ENCODE peak calls at places on chromosome 21, in seven cellular contexts. B is stimulated activated CD4-positive, alpha-beta T cell treated with anti-CD3 and anti-CD28 coated beads, Interleukin-12 subunit alpha, Interleukin-12 subunit beta, amount 100 ng/mL, for 48 hours; C is GM23248; P is cardiac muscle cell; Y is thoracic aorta; I is NCI-H345; L is GM04504. Q is an unnamed sample.

GRCh38 chr21:36509966-36510742 is 30.2 kb upstream of the CLDN14 start:
- DNase-seq in B (no peak), C (no peak), P (no peak), Y (no peak), I (no peak), L (no peak), Q (no peak)

GRCh38 chr21:31222142-31222541 is 121.9 kb downstream of the TIAM1 start:
- DNase-seq in B (no peak), C (peak; percentile 84), P (peak; percentile 67), Y (no peak), I (no peak), L (no peak), Q (no peak)

GRCh38 chr21:34243562-34243961 is 120.2 kb upstream of the KCNE2 start:
- DNase-seq in B (no peak), C (peak; percentile 38), P (peak; percentile 45), Y (no peak), I (peak; percentile 20), L (no peak), Q (no peak)

GRCh38 chr21:33939224-33939623 is 23.6 kb upstream of the ATP5PO start:
- DNase-seq in B (no peak), C (no peak), P (no peak), Y (no peak), I (no peak), L (no peak), Q (no peak)

GRCh38 chr21:34085129-34085528 is 11.8 kb downstream of the MRPS6 start:
- DNase-seq in B (no peak), C (no peak), P (no peak), Y (no peak), I (no peak), L (no peak), Q (no peak)

GRCh38 chr21:18334066-18334465 is 69.5 kb downstream of the TMPRSS15 start:
- DNase-seq in B (no peak), C (no peak), P (no peak), Y (no peak), I (no peak), L (no peak), Q (no peak)

GRCh38 chr21:45130324-45130774 is 56.0 kb downstream of the ADARB1 start:
- DNase-seq in B (no peak), C (peak; percentile 85), P (peak; percentile 81), Y (no peak), I (no peak), L (no peak), Q (no peak)

GRCh38 chr21:46253610-46254124 is 25.1 kb upstream of the LSS start:
- DNase-seq in B (peak; percentile 27), C (peak; percentile 19), P (peak; percentile 25), Y (no peak), I (no peak), L (no peak), Q (no peak)

GRCh38 chr21:45455321-45456013 is 50.5 kb downstream of the COL18A1 start:
- DNase-seq in B (no peak), C (peak; percentile 69), P (peak; percentile 72), Y (no peak), I (peak; percentile 25), L (no peak), Q (no peak)

GRCh38 chr21:42760361-42760970 is 107.0 kb downstream of the PDE9A start:
- DNase-seq in B (no peak), C (no peak), P (no peak), Y (no peak), I (no peak), L (no peak), Q (no peak)

GRCh38 chr21:35026617-35027557 is 22.2 kb downstream of the RUNX1 start:
- DNase-seq in B (peak; percentile 76), C (peak; percentile 18), P (peak; percentile 88), Y (no peak), I (no peak), L (no peak), Q (no peak)

GRCh38 chr21:45655071-45655470 is 11.5 kb downstream of the PCBP3 start:
- DNase-seq in B (no peak), C (peak; percentile 71), P (peak; percentile 84), Y (no peak), I (no peak), L (peak; percentile 53), Q (no peak)

GRCh38 chr21:45102391-45102932 is 28.1 kb downstream of the ADARB1 start:
- DNase-seq in B (no peak), C (peak; percentile 80), P (peak; percentile 65), Y (no peak), I (no peak), L (peak; percentile 42), Q (no peak)

GRCh38 chr21:42942244-42942643 is 16.8 kb upstream of the ERVH48-1 start:
- DNase-seq in B (no peak), C (no peak), P (no peak), Y (no peak), I (no peak), L (no peak), Q (no peak)

GRCh38 chr21:38930838-38931237 is 125.1 kb downstream of the ETS2 start:
- DNase-seq in B (no peak), C (peak; percentile 77), P (peak; percentile 89), Y (no peak), I (no peak), L (peak; percentile 44), Q (no peak)

GRCh38 chr21:31865429-31865970 is 7.3 kb upstream of the HUNK start:
- DNase-seq in B (no peak), C (no peak), P (no peak), Y (no peak), I (no peak), L (no peak), Q (no peak)

GRCh38 chr21:44927587-44928461 is 7.1 kb upstream of the ITGB2 start:
- DNase-seq in B (peak; percentile 83), C (peak; percentile 91), P (peak; percentile 61), Y (no peak), I (no peak), L (no peak), Q (no peak)

GRCh38 chr21:46109251-46110221 is 11.6 kb downstream of the COL6A2 start:
- DNase-seq in B (no peak), C (no peak), P (no peak), Y (peak; percentile 0), I (no peak), L (no peak), Q (no peak)

GRCh38 chr21:37828515-37828914 is 87.7 kb downstream of the KCNJ6 start:
- DNase-seq in B (no peak), C (no peak), P (no peak), Y (no peak), I (no peak), L (no peak), Q (no peak)

GRCh38 chr21:35438643-35439404 is 389.7 kb upstream of the RUNX1 start:
- DNase-seq in B (no peak), C (no peak), P (peak; percentile 39), Y (no peak), I (no peak), L (no peak), Q (no peak)

GRCh38 chr21:37821791-37822450 is 94.3 kb downstream of the KCNJ6 start:
- DNase-seq in B (no peak), C (peak; percentile 68), P (no peak), Y (no peak), I (no peak), L (no peak), Q (no peak)

GRCh38 chr21:31887596-31887920 is 14.7 kb downstream of the HUNK start:
- DNase-seq in B (no peak), C (no peak), P (no peak), Y (no peak), I (no peak), L (no peak), Q (no peak)

GRCh38 chr21:38804617-38805281 is 980 bp upstream of the ETS2 start:
- DNase-seq in B (peak; percentile 34), C (peak; percentile 82), P (peak; percentile 61), Y (no peak), I (peak; percentile 78), L (no peak), Q (no peak)

GRCh38 chr21:26715878-26716506 is 129.2 kb downstream of the ADAMTS1 start:
- DNase-seq in B (no peak), C (peak; percentile 73), P (peak; percentile 71), Y (no peak), I (peak; percentile 10), L (peak; percentile 16), Q (no peak)

GRCh38 chr21:41143596-41144325 is 24.2 kb upstream of the BACE2 start:
- DNase-seq in B (no peak), C (no peak), P (no peak), Y (no peak), I (no peak), L (no peak), Q (no peak)

GRCh38 chr21:42112857-42113256 is 41.7 kb downstream of the UMODL1 start:
- DNase-seq in B (no peak), C (peak; percentile 17), P (peak; percentile 69), Y (no peak), I (peak; percentile 78), L (no peak), Q (no peak)

GRCh38 chr21:44926364-44927101 is 5.8 kb upstream of the ITGB2 start:
- DNase-seq in B (no peak), C (peak; percentile 95), P (peak; percentile 13), Y (no peak), I (no peak), L (no peak), Q (no peak)

GRCh38 chr21:45054927-45055612 is 19.3 kb upstream of the ADARB1 start:
- DNase-seq in B (no peak), C (no peak), P (no peak), Y (no peak), I (no peak), L (no peak), Q (no peak)

GRCh38 chr21:23401278-23401677 is 2206.0 kb downstream of the MRPL39 start:
- DNase-seq in B (no peak), C (no peak), P (peak; percentile 2), Y (no peak), I (no peak), L (no peak), Q (no peak)

GRCh38 chr21:43312751-43313169 is 114.2 kb downstream of the SIK1 start:
- DNase-seq in B (no peak), C (no peak), P (no peak), Y (no peak), I (no peak), L (no peak), Q (no peak)

GRCh38 chr21:43761886-43762285 is 14.2 kb downstream of the CSTB start:
- DNase-seq in B (no peak), C (no peak), P (no peak), Y (no peak), I (no peak), L (no peak), Q (no peak)